ENCODE peak calls at places on chromosomes 4 and X, in eight cellular contexts. B is foreskin fibroblast, X is fibroblast of mammary gland, L is tibial artery, U is nephron progenitor cell, O is MCF 10A, N is endothelial cell, S is AG04450. E is an unnamed sample.

GRCh38 chr4:11543710-11544109 is 115.0 kb upstream of the HS3ST1 start:
- DNase-seq in B (peak; percentile 23), X (peak; percentile 33), L (no peak), U (no peak), O (peak; percentile 28), N (no peak), S (no peak), E (no peak)

GRCh38 chr4:59553739-59554126 is 1646.4 kb upstream of the ADGRL3 start:
- DNase-seq in B (peak; percentile 42), X (peak; percentile 32), L (no peak), U (no peak), O (peak; percentile 43), N (no peak), S (no peak), E (peak; percentile 20)

GRCh38 chrX:72052415-72053090 is 79.2 kb downstream of the RTL5 start:
- DNase-seq in B (no peak), X (peak; percentile 14), L (no peak), U (no peak), O (no peak), N (no peak), S (no peak), E (no peak)

GRCh38 chrX:7159132-7159861 is 11.3 kb upstream of the PUDP start:
- DNase-seq in B (peak; percentile 35), X (peak; percentile 20), L (no peak), U (no peak), O (peak; percentile 97), N (no peak), S (no peak), E (no peak)

GRCh38 chr4:31088600-31089230 is 368.5 kb downstream of the PCDH7 start:
- DNase-seq in B (no peak), X (peak; percentile 35), L (no peak), U (no peak), O (peak; percentile 16), N (no peak), S (peak; percentile 37), E (peak; percentile 4)

GRCh38 chr4:92066485-92066884 is 237.3 kb upstream of the GRID2 start:
- DNase-seq in B (no peak), X (no peak), L (no peak), U (no peak), O (no peak), N (no peak), S (no peak), E (no peak)

GRCh38 chr4:3767569-3768288 is 1.5 kb downstream of the ADRA2C start:
- DNase-seq in B (no peak), X (no peak), L (no peak), U (peak; percentile 59), O (no peak), N (peak; percentile 53), S (no peak), E (no peak)

GRCh38 chr4:30901781-30902479 is 181.8 kb downstream of the PCDH7 start:
- DNase-seq in B (no peak), X (no peak), L (no peak), U (no peak), O (no peak), N (no peak), S (no peak), E (no peak)

GRCh38 chr4:6468376-6468775 is 4.0 kb downstream of the PPP2R2C start:
- DNase-seq in B (no peak), X (no peak), L (no peak), U (no peak), O (no peak), N (no peak), S (no peak), E (no peak)

GRCh38 chrX:148043456-148043855 is 62.3 kb downstream of the FMR1NB start:
- DNase-seq in B (no peak), X (peak; percentile 73), L (no peak), U (no peak), O (peak; percentile 63), N (no peak), S (no peak), E (no peak)

GRCh38 chrX:55169782-55170181 is 50.4 kb upstream of the PAGE5 start:
- DNase-seq in B (no peak), X (no peak), L (no peak), U (no peak), O (no peak), N (no peak), S (no peak), E (no peak)

GRCh38 chr4:184427093-184427492 is 47.3 kb downstream of the IRF2 start:
- DNase-seq in B (no peak), X (no peak), L (no peak), U (no peak), O (no peak), N (no peak), S (no peak), E (no peak)

GRCh38 chr4:107913283-107913899 is 18.0 kb upstream of the CYP2U1 start:
- DNase-seq in B (peak; percentile 60), X (peak; percentile 78), L (no peak), U (peak; percentile 48), O (peak; percentile 79), N (peak; percentile 64), S (peak; percentile 50), E (peak; percentile 9)

GRCh38 chr4:31737419-31737818 is 1017.2 kb downstream of the PCDH7 start:
- DNase-seq in B (no peak), X (no peak), L (no peak), U (no peak), O (no peak), N (no peak), S (no peak), E (no peak)

GRCh38 chrX:21479695-21480280 is 105.6 kb downstream of the CNKSR2 start:
- DNase-seq in B (peak; percentile 24), X (peak; percentile 67), L (no peak), U (peak; percentile 11), O (peak; percentile 54), N (peak; percentile 5), S (peak; percentile 11), E (peak; percentile 4)

GRCh38 chrX:20514358-20514757 is 247.6 kb upstream of the RPS6KA3 start:
- DNase-seq in B (peak; percentile 83), X (peak; percentile 92), L (no peak), U (no peak), O (peak; percentile 68), N (no peak), S (no peak), E (no peak)

GRCh38 chr4:6198768-6199343 is 1.5 kb downstream of the JAKMIP1 start:
- DNase-seq in B (no peak), X (no peak), L (peak; percentile 38), U (peak; percentile 31), O (no peak), N (peak; percentile 15), S (no peak), E (no peak)

GRCh38 chr4:163663454-163664225 is 169.2 kb downstream of the TMA16 start:
- DNase-seq in B (no peak), X (peak; percentile 6), L (no peak), U (no peak), O (no peak), N (no peak), S (no peak), E (no peak)

GRCh38 chrX:56600141-56600540 is 36.7 kb downstream of the UBQLN2 start:
- DNase-seq in B (peak; percentile 1), X (peak; percentile 0), L (no peak), U (no peak), O (no peak), N (no peak), S (no peak), E (no peak)

GRCh38 chrX:68186552-68187262 is 246.6 kb downstream of the OPHN1 start:
- DNase-seq in B (no peak), X (peak; percentile 46), L (no peak), U (no peak), O (no peak), N (no peak), S (no peak), E (no peak)

GRCh38 chr4:156576946-156577345 is 394.7 kb downstream of the PDGFC start:
- DNase-seq in B (no peak), X (no peak), L (no peak), U (no peak), O (no peak), N (no peak), S (no peak), E (no peak)

GRCh38 chr4:128455076-128455345 is 167.4 kb upstream of the PGRMC2 start:
- DNase-seq in B (no peak), X (no peak), L (no peak), U (no peak), O (peak; percentile 15), N (no peak), S (no peak), E (no peak)

GRCh38 chr4:147837435-147837834 is 105.5 kb downstream of the ARHGAP10 start:
- DNase-seq in B (no peak), X (no peak), L (no peak), U (no peak), O (peak; percentile 51), N (no peak), S (no peak), E (no peak)

DNA sequence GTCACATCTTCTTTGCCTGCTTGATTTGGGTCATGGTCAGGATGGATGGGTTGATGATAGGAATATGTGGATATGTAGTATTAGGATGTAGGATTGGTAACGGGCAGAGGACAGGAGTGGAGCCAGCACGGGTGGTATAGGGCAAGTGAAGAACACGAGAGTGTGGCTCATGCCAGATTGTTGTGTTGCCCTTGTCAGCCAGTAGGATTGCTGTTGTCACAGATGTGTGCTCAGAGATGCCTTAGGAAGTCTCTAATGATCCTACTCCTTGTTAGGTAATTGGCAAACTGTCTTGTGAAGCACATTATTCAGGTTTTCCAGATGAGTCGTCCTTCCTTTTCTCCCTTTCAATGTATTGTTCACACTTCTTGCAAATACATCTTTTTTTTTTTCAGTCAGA is 5.5 kb downstream of the ATP10D start:
- DNase-seq in B (no peak), X (peak; percentile 59), L (no peak), U (no peak), O (peak; percentile 54), N (peak; percentile 8), S (no peak), E (no peak)
- TF ChIP-seq CTCF in B (peak; percentile 26), X (peak; percentile 54), L (no peak), U (peak; percentile 29), O (peak; percentile 26), N (peak; percentile 56), S (peak; percentile 48), E (peak; percentile 42)

DNA sequence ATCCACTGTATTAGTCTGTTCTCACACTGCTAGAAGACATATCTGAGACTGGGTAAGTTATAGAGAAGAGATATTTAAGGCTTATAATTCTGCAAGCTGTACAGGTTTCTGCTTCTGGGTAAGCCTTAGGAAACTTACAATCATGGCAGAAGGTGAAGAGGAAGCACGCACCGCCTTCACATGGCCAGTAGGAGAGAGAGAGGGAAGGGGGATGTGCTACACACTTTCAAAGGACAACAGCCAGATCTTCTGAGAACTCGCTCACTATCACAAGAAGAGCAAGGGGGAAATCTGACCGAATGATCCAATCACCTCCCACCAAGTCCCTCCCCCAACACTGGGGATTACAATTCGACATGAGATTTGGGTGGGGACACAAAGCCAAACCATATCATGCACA is 13.0 kb downstream of the FRYL start:
- DNase-seq in B (no peak), X (no peak), L (no peak), U (no peak), O (no peak), N (no peak), S (no peak), E (no peak)
- TF ChIP-seq CTCF in B (no peak), X (peak; percentile 19), L (no peak), U (no peak), O (no peak), N (no peak), S (no peak), E (no peak)

GRCh38 chr4:75289843-75290616 is 224.2 kb downstream of the RCHY1 start:
- DNase-seq in B (no peak), X (peak; percentile 28), L (no peak), U (peak; percentile 45), O (peak; percentile 65), N (peak; percentile 22), S (no peak), E (no peak)
- TF ChIP-seq CTCF in B (no peak), X (peak; percentile 32), L (peak; percentile 18), U (peak; percentile 38), O (peak; percentile 59), N (peak; percentile 30), S (peak; percentile 18), E (no peak)

GRCh38 chrX:118637997-118638396 is 89.4 kb upstream of the IL13RA1 start:
- DNase-seq in B (no peak), X (no peak), L (no peak), U (no peak), O (peak; percentile 30), N (no peak), S (no peak), E (no peak)
- TF ChIP-seq CTCF in B (peak; percentile 26), X (peak; percentile 18), L (no peak), U (no peak), O (no peak), N (no peak), S (peak; percentile 34), E (peak; percentile 25)